ENCODE peak calls at places on chromosomes 12 and 14, in seven cellular contexts. X is small intestine, K is NCI-H748 treated with DMSO at 0.1 percent for 48 hours, S is mesenteric fat pad, O is astrocyte of the spinal cord, G is NCI-H82, B is NCI-H345. W is an unnamed sample.

GRCh38 chr12:95591731-95592130 is 40.5 kb upstream of the USP44 start:
- DNase-seq in S (no peak), X (no peak), K (no peak), G (no peak), B (no peak), O (no peak), W (no peak)

GRCh38 chr12:111482464-111482863 is 76.7 kb downstream of the SH2B3 start:
- DNase-seq in O (no peak), G (no peak), B (no peak), X (no peak), S (no peak), K (no peak), W (no peak)

GRCh38 chr14:69268223-69268622 is 8.3 kb downstream of the GALNT16 start:
- DNase-seq in S (no peak), G (no peak), O (peak), K (no peak), B (no peak), X (no peak), W (peak)

GRCh38 chr12:7116916-7117315 is 7.9 kb upstream of the C1RL start:
- DNase-seq in S (peak), K (no peak), B (no peak), X (no peak), G (no peak), O (no peak), W (no peak)

GRCh38 chr12:19520646-19521045 is 81.4 kb downstream of the AEBP2 start:
- DNase-seq in X (no peak), G (no peak), O (no peak), K (no peak), S (no peak), B (no peak), W (no peak)

GRCh38 chr12:100128509-100128908 is 14.2 kb downstream of the BLTP3B start:
- DNase-seq in S (no peak), X (peak), B (no peak), K (no peak), G (peak), O (peak), W (peak)

GRCh38 chr14:68379510-68380303 is 413.2 kb downstream of the ZFP36L1 start:
- DNase-seq in O (no peak), K (no peak), S (no peak), B (no peak), X (no peak), G (no peak), W (no peak)

GRCh38 chr14:24883571-24883970 is 166.4 kb downstream of the STXBP6 start:
- DNase-seq in K (no peak), O (no peak), G (no peak), B (no peak), X (no peak), S (no peak), W (peak)

GRCh38 chr14:94180655-94181271 is 6.6 kb downstream of the PPP4R4 start:
- DNase-seq in X (peak), S (no peak), O (peak), B (peak), K (peak), G (peak), W (peak)

GRCh38 chr14:68181395-68182326 is 362.1 kb downstream of the RAD51B start:
- DNase-seq in S (no peak), X (no peak), K (no peak), G (no peak), B (no peak), O (peak), W (peak)

GRCh38 chr12:21296751-21297406 is 37.8 kb downstream of the SLCO1A2 start:
- DNase-seq in B (no peak), S (no peak), X (no peak), G (peak), O (peak), K (peak), W (peak)

GRCh38 chr12:121128908-121129704 is 3.6 kb upstream of the P2RX7 start:
- DNase-seq in O (peak), X (peak), S (no peak), K (no peak), B (no peak), G (peak), W (peak)

GRCh38 chr12:112844814-112845565 is 53.4 kb downstream of the RPH3A start:
- DNase-seq in G (no peak), X (no peak), B (peak), K (no peak), O (no peak), S (no peak), W (no peak)

GRCh38 chr12:46919666-46920065 is 93.9 kb upstream of the SLC38A4 start:
- DNase-seq in O (no peak), S (no peak), K (no peak), X (no peak), G (no peak), B (no peak), W (no peak)

GRCh38 chr14:33026850-33027420 is 88.3 kb downstream of the NPAS3 start:
- DNase-seq in G (no peak), K (no peak), B (no peak), O (peak), S (no peak), X (no peak), W (peak)

W was measured in fibroblast of pulmonary artery.